ENCODE peak calls at places on chromosome 16, in four cellular contexts. Q is CD4-positive, CD25-positive, alpha-beta regulatory T cell; B is PC-3; G is H7. E is an unnamed sample.

GRCh38 chr16:14616280-14616679 is 13.8 kb downstream of the PARN start:
- DNase-seq in Q (no peak), B (no peak), G (no peak), E (no peak)

GRCh38 chr16:55391760-55392375 is 67.9 kb downstream of the IRX6 start:
- DNase-seq in Q (no peak), B (no peak), G (no peak), E (no peak)

GRCh38 chr16:25093208-25094061 is 18.1 kb upstream of the LCMT1 start:
- DNase-seq in Q (no peak), B (no peak), G (no peak), E (no peak)

GRCh38 chr16:17470871-17471744 is at the start of gene XYLT1:
- DNase-seq in Q (peak; percentile 55), B (peak; percentile 58), G (peak; percentile 91), E (peak; percentile 97)

GRCh38 chr16:4653981-4654380 is 29.4 kb downstream of the MGRN1 start:
- DNase-seq in Q (no peak), B (no peak), G (no peak), E (no peak)

GRCh38 chr16:22003195-22003594 is 2.3 kb upstream of the PDZD9 start:
- DNase-seq in Q (no peak), B (no peak), G (no peak), E (no peak)

GRCh38 chr16:48272837-48273421 is 25.6 kb upstream of the ABCC11 start:
- DNase-seq in Q (no peak), B (no peak), G (no peak), E (no peak)

GRCh38 chr16:87333581-87334331 is 16.6 kb upstream of the C16orf95 start:
- DNase-seq in Q (no peak), B (no peak), G (peak; percentile 48), E (no peak)

GRCh38 chr16:8623634-8624033 is 2.1 kb downstream of the METTL22 start:
- DNase-seq in Q (no peak), B (peak; percentile 11), G (no peak), E (peak; percentile 46)

GRCh38 chr16:57893559-57894389 is 77.2 kb downstream of the CNGB1 start:
- DNase-seq in Q (no peak), B (peak; percentile 85), G (no peak), E (peak; percentile 85)

GRCh38 chr16:9124444-9124843 is 33.0 kb downstream of the HAPSTR1 start:
- DNase-seq in Q (no peak), B (no peak), G (no peak), E (no peak)

GRCh38 chr16:83675136-83675535 is 132.6 kb upstream of the HSBP1 start:
- DNase-seq in Q (no peak), B (no peak), G (peak; percentile 33), E (peak; percentile 2)

GRCh38 chr16:89051521-89052166 is 42.0 kb upstream of the ACSF3 start:
- DNase-seq in Q (no peak), B (no peak), G (no peak), E (no peak)

GRCh38 chr16:89053725-89054029 is 40.0 kb upstream of the ACSF3 start:
- DNase-seq in Q (no peak), B (no peak), G (no peak), E (no peak)

GRCh38 chr16:89054261-89054661 is 39.4 kb upstream of the ACSF3 start:
- DNase-seq in Q (no peak), B (no peak), G (peak; percentile 81), E (no peak)

GRCh38 chr16:89052191-89052787 is 41.4 kb upstream of the ACSF3 start:
- DNase-seq in Q (no peak), B (peak; percentile 37), G (no peak), E (no peak)

GRCh38 chr16:89052824-89053724 is 40.6 kb upstream of the ACSF3 start:
- DNase-seq in Q (no peak), B (peak; percentile 82), G (no peak), E (no peak)
- H3K4me3 ChIP-seq in Q (no peak overlapping the region), B (peak overlapping the region; percentile 84), G (no peak overlapping the region), E (no peak overlapping the region)

GRCh38 chr16:66908116-66908515 is 10.6 kb downstream of the CDH16 start:
- DNase-seq in Q (no peak), B (no peak), G (peak; percentile 27), E (no peak)

GRCh38 chr16:66908762-66909559 is 9.7 kb downstream of the CDH16 start:
- DNase-seq in Q (no peak), B (no peak), G (peak; percentile 22), E (no peak)

GRCh38 chr16:66911801-66912200 is 6.9 kb downstream of the CDH16 start:
- DNase-seq in Q (no peak), B (no peak), G (peak; percentile 35), E (no peak)

GRCh38 chr16:66911112-66911511 is 7.6 kb downstream of the CDH16 start:
- DNase-seq in Q (no peak), B (peak; percentile 37), G (peak; percentile 41), E (peak; percentile 19)

DNA sequence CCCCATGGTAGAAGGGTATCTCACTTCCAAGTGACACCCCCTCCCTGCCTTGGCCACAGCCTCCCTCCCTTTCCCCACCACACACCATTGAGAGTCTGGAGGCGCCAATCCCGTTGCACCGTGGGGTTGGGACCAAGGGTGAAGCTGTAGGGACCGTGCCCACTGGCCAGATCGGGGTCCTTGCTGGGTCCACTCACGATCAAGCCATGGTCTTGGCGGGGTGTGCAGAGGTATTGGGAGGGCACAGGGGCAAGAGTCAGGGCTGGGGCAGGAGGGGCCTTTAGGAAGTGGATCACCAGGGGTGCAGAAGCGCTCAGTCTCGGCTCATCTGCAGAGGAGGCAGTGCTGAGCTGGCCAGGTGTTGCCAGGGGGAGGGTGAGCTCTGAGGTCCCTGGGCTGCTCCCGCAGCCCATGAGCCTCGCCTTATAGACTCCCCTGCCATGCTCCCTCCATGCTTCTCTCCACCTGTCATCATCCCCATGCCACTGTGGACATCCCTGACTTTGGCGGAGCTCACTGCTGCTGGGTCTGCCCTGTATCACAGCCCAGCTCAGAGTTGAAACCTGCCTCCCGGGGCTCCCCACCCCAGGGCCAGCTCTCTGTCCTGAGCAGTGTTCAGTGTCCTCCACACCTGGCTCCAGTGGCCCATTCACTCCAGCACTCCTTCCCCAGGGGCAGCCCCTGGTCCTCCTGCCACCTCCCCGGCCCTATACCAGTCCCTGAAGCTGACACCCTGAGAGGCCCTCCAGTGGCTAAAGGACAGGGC is 8.3 kb downstream of the CDH16 start:
- DNase-seq in Q (no peak), B (no peak), G (peak; percentile 59), E (no peak)
- H3K4me3 ChIP-seq in Q (no peak overlapping the region), B (no peak overlapping the region), G (no peak overlapping the region), E (no peak overlapping the region)

GRCh38 chr16:10419701-10420100 is 33.8 kb downstream of the ATF7IP2 start:
- DNase-seq in Q (no peak), B (no peak), G (no peak), E (no peak)
- H3K4me3 ChIP-seq in Q (no peak overlapping the region), B (no peak overlapping the region), G (no peak overlapping the region), E (no peak overlapping the region)

GRCh38 chr16:80116711-80117110 is 424.1 kb upstream of the DYNLRB2 start:
- DNase-seq in Q (no peak), B (no peak), G (no peak), E (no peak)
- H3K4me3 ChIP-seq in Q (no peak overlapping the region), B (no peak overlapping the region), G (no peak overlapping the region), E (no peak overlapping the region)

GRCh38 chr16:54173489-54173888 is 113.1 kb downstream of the IRX3 start:
- DNase-seq in Q (no peak), B (no peak), G (no peak), E (no peak)
- H3K4me3 ChIP-seq in Q (no peak overlapping the region), B (no peak overlapping the region), G (no peak overlapping the region), E (no peak overlapping the region)

GRCh38 chr16:560221-560700 is at the start of gene PRR35:
- DNase-seq in Q (no peak), B (no peak), G (peak; percentile 88), E (no peak)
- H3K4me3 ChIP-seq in Q (no peak within 1 kb of the TSS), B (no peak within 1 kb of the TSS), G (peak within 1 kb of the TSS; percentile 29), E (no peak within 1 kb of the TSS)

GRCh38 chr16:1613728-1614225 is 1.6 kb downstream of the CRAMP1 start:
- DNase-seq in Q (no peak), B (no peak), G (no peak), E (peak; percentile 37)

GRCh38 chr16:1612320-1613111 is at the start of gene CRAMP1:
- DNase-seq in Q (peak; percentile 10), B (no peak), G (no peak), E (peak; percentile 26)

GRCh38 chr16:1614226-1615102 is 2.3 kb downstream of the CRAMP1 start:
- DNase-seq in Q (no peak), B (peak; percentile 12), G (peak; percentile 89), E (peak; percentile 44)

GRCh38 chr16:1613240-1613639 is 1.1 kb downstream of the CRAMP1 start:
- DNase-seq in Q (no peak), B (peak; percentile 6), G (peak; percentile 61), E (peak; percentile 7)

DNA sequence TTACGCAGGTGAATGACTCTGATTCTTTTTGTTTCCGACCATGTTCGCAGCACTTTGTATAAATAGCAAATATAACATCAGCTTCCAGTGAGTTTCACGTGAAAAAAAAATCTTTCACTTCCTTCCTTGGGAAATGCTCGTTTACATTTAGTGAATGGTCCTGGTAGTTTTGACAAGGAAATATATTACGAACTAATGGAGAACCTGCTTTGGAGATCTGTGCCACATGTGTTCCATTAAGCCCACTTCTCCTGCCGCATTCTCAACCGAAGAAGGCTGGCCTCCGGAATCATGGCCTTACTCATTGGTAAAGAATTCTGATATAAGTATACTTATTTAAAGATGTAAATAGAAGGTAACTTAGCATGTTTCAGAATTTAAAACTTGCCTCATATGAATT is 3.6 kb downstream of the CRAMP1 start:
- DNase-seq in Q (no peak), B (no peak), G (no peak), E (peak; percentile 3)
- H3K4me3 ChIP-seq in Q (no peak overlapping the region), B (peak overlapping the region; percentile 66), G (no peak overlapping the region), E (no peak overlapping the region)

E was measured in cardiac fibroblast.